ENCODE peak calls at places on chromosomes 3 and 15, in five cellular contexts. I is amniotic stem cell; Y is stimulated activated CD8-positive, alpha-beta memory T cell treated with anti-CD3 and anti-CD28 coated beads, Interleukin-12 subunit alpha, Interleukin-12 subunit beta, amount 100 ng/mL, for 1 hour; T is CD4-positive, alpha-beta memory T cell; O is A673. C is an unnamed sample.

GRCh38 chr3:155805204-155805801 is 775 bp downstream of the C3orf33 start:
- DNase-seq in I (no peak), Y (peak; percentile 4), T (no peak), O (peak; percentile 50), C (no peak)

GRCh38 chr3:129226374-129226773 is 23.0 kb upstream of the COPG1 start:
- DNase-seq in I (peak; percentile 71), Y (no peak), T (no peak), O (peak; percentile 62), C (no peak)

GRCh38 chr3:69248394-69248793 is 126.0 kb upstream of the LMOD3 start:
- DNase-seq in I (no peak), Y (no peak), T (no peak), O (no peak), C (no peak)

GRCh38 chr3:31165399-31165860 is 271.0 kb upstream of the GADL1 start:
- DNase-seq in I (no peak), Y (no peak), T (no peak), O (no peak), C (no peak)

GRCh38 chr3:31790516-31791148 is 190.4 kb downstream of the OSBPL10 start:
- DNase-seq in I (no peak), Y (no peak), T (no peak), O (no peak), C (no peak)

GRCh38 chr3:128665362-128666021 is 14.9 kb upstream of the RPN1 start:
- DNase-seq in I (no peak), Y (no peak), T (no peak), O (no peak), C (no peak)

GRCh38 chr3:150083653-150084037 is 113.0 kb upstream of the PFN2 start:
- DNase-seq in I (no peak), Y (no peak), T (no peak), O (peak; percentile 30), C (no peak)

GRCh38 chr3:105490045-105490444 is 123.3 kb downstream of the ALCAM start:
- DNase-seq in I (no peak), Y (no peak), T (no peak), O (no peak), C (no peak)

GRCh38 chr3:187750513-187751123 is 5.3 kb upstream of the BCL6 start:
- DNase-seq in I (no peak), Y (no peak), T (no peak), O (no peak), C (no peak)

GRCh38 chr3:22922317-22922716 is 280.8 kb upstream of the UBE2E2 start:
- DNase-seq in I (no peak), Y (no peak), T (no peak), O (no peak), C (no peak)

GRCh38 chr3:20546636-20547035 is 360.6 kb upstream of the SGO1 start:
- DNase-seq in I (no peak), Y (no peak), T (no peak), O (no peak), C (no peak)

GRCh38 chr3:42247576-42248027 is 18.4 kb downstream of the CCK start:
- DNase-seq in I (peak; percentile 35), Y (peak; percentile 27), T (peak; percentile 59), O (peak; percentile 62), C (peak; percentile 75)

GRCh38 chr15:60121845-60122244 is 117.7 kb downstream of the FOXB1 start:
- DNase-seq in I (no peak), Y (no peak), T (no peak), O (no peak), C (no peak)

GRCh38 chr3:139758654-139759291 is 81.0 kb upstream of the NMNAT3 start:
- DNase-seq in I (no peak), Y (no peak), T (no peak), O (no peak), C (no peak)

GRCh38 chr15:88069561-88069960 is 187.0 kb downstream of the NTRK3 start:
- DNase-seq in I (no peak), Y (no peak), T (no peak), O (no peak), C (no peak)

GRCh38 chr3:195352895-195353488 is 82.0 kb upstream of the XXYLT1 start:
- DNase-seq in I (peak; percentile 40), Y (no peak), T (no peak), O (peak; percentile 50), C (no peak)

GRCh38 chr3:16350041-16350952 is 85.3 kb downstream of the OXNAD1 start:
- DNase-seq in I (peak; percentile 51), Y (no peak), T (no peak), O (peak; percentile 79), C (no peak)

GRCh38 chr15:99514306-99514705 is 51.5 kb upstream of the MEF2A start:
- DNase-seq in I (no peak), Y (no peak), T (no peak), O (no peak), C (no peak)

GRCh38 chr3:183592820-183593219 is 37.3 kb upstream of the KLHL6 start:
- DNase-seq in I (no peak), Y (no peak), T (no peak), O (no peak), C (no peak)

GRCh38 chr3:48400824-48401433 is 28.9 kb downstream of the FBXW12 start:
- DNase-seq in I (no peak), Y (peak; percentile 45), T (peak; percentile 75), O (peak; percentile 44), C (peak; percentile 50)

GRCh38 chr15:69213786-69214185 is 53.4 kb downstream of the GLCE start:
- DNase-seq in I (no peak), Y (no peak), T (no peak), O (no peak), C (no peak)

GRCh38 chr3:61288446-61288845 is 37.2 kb upstream of the FHIT start:
- DNase-seq in I (no peak), Y (no peak), T (no peak), O (no peak), C (no peak)

C was measured in WTC11.